ENCODE peak calls at places on chromosomes 1 and 21, in eight cellular contexts. R is NCI-H1092 treated with DMSO at 0.1 percent for 48 hours; C is SHP77; P is activated CD4-positive, alpha-beta T cell treated with anti-CD3 and anti-CD28 coated beads, Interleukin-2, amount 10 ng/mL, durations not matched to agents 24 days and 14 days; W is cardiac fibroblast; X is fibroblast of pulmonary artery; N is left colon; G is NCI-H1105. T is an unnamed sample.

GRCh38 chr1:106889054-106889453 is 167.4 kb upstream of the PRMT6 start:
- DNase-seq in X (no peak), W (no peak), G (no peak), P (no peak), N (no peak), R (no peak), C (no peak), T (no peak)

GRCh38 chr1:36968730-36969129 is 65.6 kb downstream of the GRIK3 start:
- DNase-seq in R (peak), P (no peak), N (no peak), X (no peak), W (no peak), G (peak), C (peak), T (no peak)

GRCh38 chr1:91529856-91530255 is 29.2 kb downstream of the CDC7 start:
- DNase-seq in X (peak), P (no peak), W (peak), N (no peak), R (no peak), G (no peak), C (peak), T (peak)

GRCh38 chr1:25695991-25696330 is 79.4 kb downstream of the MAN1C1 start:
- DNase-seq in N (no peak), X (peak), W (peak), P (no peak), C (no peak), R (no peak), G (no peak), T (peak)

GRCh38 chr1:198966519-198966918 is 327.7 kb downstream of the PTPRC start:
- DNase-seq in W (no peak), P (peak), X (no peak), C (no peak), G (no peak), N (no peak), R (no peak), T (no peak)

GRCh38 chr21:45161039-45161945 is 86.9 kb downstream of the ADARB1 start:
- DNase-seq in C (no peak), X (no peak), G (no peak), P (no peak), R (no peak), W (no peak), N (no peak), T (no peak)

GRCh38 chr1:94590203-94591137 is 48.9 kb upstream of the F3 start:
- DNase-seq in N (no peak), P (no peak), C (no peak), W (no peak), X (no peak), G (no peak), R (no peak), T (peak)

GRCh38 chr1:164635074-164635783 is 76.2 kb downstream of the PBX1 start:
- DNase-seq in P (no peak), R (peak), G (no peak), X (no peak), W (no peak), N (no peak), C (no peak), T (no peak)

GRCh38 chr1:92705456-92705855 is 79.5 kb downstream of the EVI5 start:
- DNase-seq in C (no peak), R (no peak), X (peak), N (no peak), P (no peak), G (no peak), W (peak), T (peak)

GRCh38 chr1:116330342-116330652 is 42.7 kb upstream of the ATP1A1 start:
- DNase-seq in N (no peak), C (peak), R (peak), X (no peak), G (peak), P (no peak), W (no peak), T (no peak)

GRCh38 chr1:164983023-164983650 is 373.4 kb downstream of the LMX1A start:
- DNase-seq in W (no peak), R (no peak), G (no peak), C (no peak), P (no peak), X (no peak), N (no peak), T (no peak)

GRCh38 chr1:59814901-59815825 is at the start of gene HOOK1:
- DNase-seq in C (peak), X (no peak), N (no peak), G (no peak), W (no peak), R (no peak), P (no peak), T (no peak)

GRCh38 chr1:17874665-17875064 is 119.5 kb downstream of the ACTL8 start:
- DNase-seq in G (no peak), X (peak), R (no peak), N (no peak), C (no peak), P (no peak), W (peak), T (no peak)

GRCh38 chr1:185284533-185285244 is 32.4 kb downstream of the IVNS1ABP start:
- DNase-seq in G (no peak), X (peak), N (no peak), C (no peak), R (no peak), P (no peak), W (peak), T (no peak)

GRCh38 chr1:2203671-2204383 is 9.3 kb upstream of the FAAP20 start:
- DNase-seq in P (no peak), N (peak), W (no peak), G (no peak), C (no peak), R (no peak), X (no peak), T (peak)

GRCh38 chr1:225447649-225448048 is 19.8 kb upstream of the LBR start:
- DNase-seq in P (no peak), W (peak), X (peak), N (peak), C (no peak), G (no peak), R (peak), T (no peak)

GRCh38 chr1:119799599-119800177 is 11.6 kb downstream of the REG4 start:
- DNase-seq in R (no peak), P (no peak), N (no peak), G (no peak), C (no peak), W (no peak), X (no peak), T (no peak)

GRCh38 chr1:24463756-24464377 is 38.8 kb upstream of the RCAN3 start:
- DNase-seq in X (no peak), P (no peak), G (peak), R (peak), W (no peak), N (no peak), C (no peak), T (no peak)

GRCh38 chr1:187516874-187517273 is 688.1 kb downstream of the PLA2G4A start:
- DNase-seq in R (no peak), N (no peak), W (no peak), G (no peak), X (no peak), C (peak), P (no peak), T (no peak)

GRCh38 chr1:225880210-225880584 is 2.0 kb downstream of the TMEM63A start:
- DNase-seq in W (no peak), G (no peak), N (peak), P (no peak), X (no peak), C (peak), R (peak), T (no peak)

GRCh38 chr1:41846595-41846994 is 72.1 kb downstream of the HIVEP3 start:
- DNase-seq in W (peak), R (no peak), X (peak), P (no peak), N (no peak), G (no peak), C (no peak), T (peak)